ENCODE peak calls at places on chromosomes 3 and 15, in five cellular contexts. M, F, C, N and L are unnamed samples.

GRCh38 chr3:156443079-156443478 is 111.8 kb downstream of the SSR3 start:
- DNase-seq in M (no peak), F (no peak), C (no peak), N (no peak), L (no peak)

GRCh38 chr3:186653984-186654383 is 11.8 kb upstream of the HRG start:
- DNase-seq in M (no peak), F (peak), C (no peak), N (no peak), L (no peak)

GRCh38 chr15:31128919-31129768 is 27.6 kb upstream of the TRPM1 start:
- DNase-seq in M (peak), F (peak), C (peak), N (peak), L (peak)

GRCh38 chr3:182740710-182741109 is 52.6 kb upstream of the ATP11B start:
- DNase-seq in M (peak), F (no peak), C (no peak), N (no peak), L (no peak)

GRCh38 chr3:12194209-12194608 is 35.5 kb upstream of the TIMP4 start:
- DNase-seq in M (no peak), F (no peak), C (no peak), N (peak), L (no peak)

GRCh38 chr3:13349823-13350222 is 70.3 kb downstream of the NUP210 start:
- DNase-seq in M (no peak), F (no peak), C (no peak), N (no peak), L (no peak)

GRCh38 chr3:16064660-16065414 is 109.6 kb upstream of the GALNT15 start:
- DNase-seq in M (no peak), F (no peak), C (peak), N (peak), L (peak)

GRCh38 chr15:77376770-77377169 is 43.1 kb downstream of the PEAK1 start:
- DNase-seq in M (no peak), F (no peak), C (no peak), N (no peak), L (no peak)

GRCh38 chr3:158773845-158774542 is 27.9 kb upstream of the MFSD1 start:
- DNase-seq in M (no peak), F (no peak), C (no peak), N (peak), L (no peak)

GRCh38 chr15:53758412-53758811 is 1.1 kb downstream of the WDR72 start:
- DNase-seq in M (no peak), F (no peak), C (no peak), N (no peak), L (no peak)

GRCh38 chr3:64642327-64643151 is 45.3 kb downstream of the ADAMTS9 start:
- DNase-seq in M (no peak), F (peak), C (no peak), N (no peak), L (no peak)

GRCh38 chr15:66623801-66624453 is 58.1 kb upstream of the LCTL start:
- DNase-seq in M (no peak), F (no peak), C (no peak), N (no peak), L (no peak)

GRCh38 chr3:155069729-155070128 is 10.4 kb upstream of the MME start:
- DNase-seq in M (no peak), F (no peak), C (no peak), N (peak), L (no peak)

GRCh38 chr3:57805674-57806073 is 49.6 kb downstream of the SLMAP start:
- DNase-seq in M (no peak), F (no peak), C (no peak), N (peak), L (no peak)

GRCh38 chr15:66287461-66288055 is 5.8 kb upstream of the DIS3L start:
- DNase-seq in M (no peak), F (no peak), C (no peak), N (peak), L (no peak)

GRCh38 chr3:14547693-14548092 is 7.6 kb upstream of the GRIP2 start:
- DNase-seq in M (no peak), F (no peak), C (no peak), N (no peak), L (no peak)

GRCh38 chr15:89099968-89100367 is 11.7 kb downstream of the ABHD2 start:
- DNase-seq in M (no peak), F (no peak), C (no peak), N (no peak), L (no peak)

GRCh38 chr15:89098281-89098680 is 10.0 kb downstream of the ABHD2 start:
- DNase-seq in M (no peak), F (no peak), C (no peak), N (peak), L (no peak)

GRCh38 chr15:89104172-89104564 is 15.9 kb downstream of the ABHD2 start:
- DNase-seq in M (no peak), F (no peak), C (no peak), N (peak), L (no peak)

GRCh38 chr15:89103481-89104171 is 15.4 kb downstream of the ABHD2 start:
- DNase-seq in M (no peak), F (no peak), C (no peak), N (no peak), L (no peak)

GRCh38 chr15:89101302-89102191 is 13.3 kb downstream of the ABHD2 start:
- DNase-seq in M (peak), F (no peak), C (peak), N (peak), L (peak)
- TF ChIP-seq POLR2A in M (no peak), F (no peak), C (no peak), N (no peak), L (no peak)

GRCh38 chr3:126442099-126442848 is 33.4 kb downstream of the ZXDC start:
- DNase-seq in M (peak), F (no peak), C (peak), N (peak), L (peak)
- TF ChIP-seq POLR2A in M (no peak), F (no peak), C (no peak), N (no peak), L (no peak)

GRCh38 chr15:90934256-90934948 is 683 bp upstream of the UNC45A start:
- DNase-seq in M (peak), F (peak), C (peak), N (peak), L (peak)

GRCh38 chr15:90933310-90933709 is 961 bp upstream of the HDDC3 start:
- DNase-seq in M (no peak), F (no peak), C (no peak), N (no peak), L (no peak)

GRCh38 chr15:90936823-90937222 is 1.7 kb downstream of the UNC45A start:
- DNase-seq in M (no peak), F (no peak), C (no peak), N (no peak), L (no peak)

GRCh38 chr15:90932660-90932991 is 277 bp upstream of the HDDC3 start:
- DNase-seq in M (no peak), F (no peak), C (no peak), N (no peak), L (no peak)

GRCh38 chr15:90934949-90935751 is at the start of gene UNC45A:
- DNase-seq in M (peak), F (peak), C (peak), N (peak), L (peak)
- TF ChIP-seq POLR2A in M (peak), F (no peak), C (no peak), N (peak), L (peak)

GRCh38 chr3:142914286-142914811 is 25.5 kb upstream of the PCOLCE2 start:
- DNase-seq in M (no peak), F (no peak), C (no peak), N (no peak), L (no peak)
- TF ChIP-seq POLR2A in M (no peak), F (no peak), C (no peak), N (no peak), L (no peak)

DNA sequence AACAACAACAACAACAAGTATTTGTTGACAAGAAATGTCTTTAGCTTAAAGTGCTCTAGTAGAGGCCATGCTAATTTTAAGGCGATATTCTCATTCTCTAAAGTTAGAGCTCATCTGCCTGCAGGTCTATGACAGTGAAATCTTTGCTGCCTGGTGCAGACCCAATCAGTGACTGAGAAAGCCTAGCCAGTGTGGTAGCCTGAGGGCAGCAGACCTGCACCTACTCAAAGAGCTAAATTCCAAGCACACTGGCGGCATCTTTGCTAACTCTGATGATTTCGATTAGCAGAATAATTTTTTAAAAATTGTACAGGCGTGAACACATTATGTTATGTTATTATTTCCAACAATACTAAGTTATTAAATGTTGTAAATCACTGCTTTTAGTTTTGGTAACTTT is 228.8 kb upstream of the RGMA start:
- DNase-seq in M (no peak), F (no peak), C (no peak), N (no peak), L (no peak)
- TF ChIP-seq POLR2A in M (no peak), F (no peak), C (no peak), N (no peak), L (no peak)